ENCODE peak calls at places on chromosome 19, in ten cellular contexts. One of them, this sample, is unnamed.

GRCh38 chr19:2329528-2329927 is 1.0 kb downstream of the SPPL2B start:
- DNase-seq in NCI-H187: no peak
- DNase-seq in fibroblast of pulmonary artery: no peak
- DNase-seq in CD8-positive, alpha-beta T cell: no peak
- DNase-seq in T-helper 22 cell: no peak
- DNase-seq in NCI-H1105: no peak
- DNase-seq in NCI-H2081: no peak
- DNase-seq in thoracic aorta: no peak
- DNase-seq in H9: no peak
- DNase-seq in T1000: no peak
- DNase-seq in this sample: no peak

GRCh38 chr19:42024622-42025111 is 30.6 kb upstream of the ATP1A3 start:
- DNase-seq in NCI-H187: no peak
- DNase-seq in fibroblast of pulmonary artery: peak; percentile 40
- DNase-seq in CD8-positive, alpha-beta T cell: no peak
- DNase-seq in T-helper 22 cell: no peak
- DNase-seq in NCI-H1105: no peak
- DNase-seq in NCI-H2081: no peak
- DNase-seq in thoracic aorta: no peak
- DNase-seq in H9: no peak
- DNase-seq in T1000: no peak
- DNase-seq in this sample: no peak

GRCh38 chr19:19538077-19538764 is at the start of gene CILP2:
- DNase-seq in NCI-H187: no peak
- DNase-seq in fibroblast of pulmonary artery: no peak
- DNase-seq in CD8-positive, alpha-beta T cell: peak; percentile 48
- DNase-seq in T-helper 22 cell: no peak
- DNase-seq in NCI-H1105: peak; percentile 67
- DNase-seq in NCI-H2081: peak; percentile 18
- DNase-seq in thoracic aorta: no peak
- DNase-seq in H9: peak; percentile 84
- DNase-seq in T1000: no peak
- DNase-seq in this sample: no peak

GRCh38 chr19:11090264-11091032 is 1.2 kb downstream of the LDLR start:
- DNase-seq in NCI-H187: peak; percentile 90
- DNase-seq in fibroblast of pulmonary artery: peak; percentile 95
- DNase-seq in CD8-positive, alpha-beta T cell: peak; percentile 98
- DNase-seq in T-helper 22 cell: peak; percentile 97
- DNase-seq in NCI-H1105: peak; percentile 95
- DNase-seq in NCI-H2081: peak; percentile 96
- DNase-seq in thoracic aorta: peak; percentile 97
- DNase-seq in H9: peak; percentile 98
- DNase-seq in T1000: peak; percentile 85
- DNase-seq in this sample: peak; percentile 98

GRCh38 chr19:13093407-13094284 is 9.0 kb downstream of the LYL1 start:
- DNase-seq in NCI-H187: peak; percentile 29
- DNase-seq in fibroblast of pulmonary artery: peak; percentile 87
- DNase-seq in CD8-positive, alpha-beta T cell: peak; percentile 76
- DNase-seq in T-helper 22 cell: peak; percentile 57
- DNase-seq in NCI-H1105: peak; percentile 69
- DNase-seq in NCI-H2081: peak; percentile 86
- DNase-seq in thoracic aorta: no peak
- DNase-seq in H9: peak; percentile 90
- DNase-seq in T1000: peak; percentile 44
- DNase-seq in this sample: peak; percentile 92

GRCh38 chr19:1651548-1652394 is 644 bp downstream of the TCF3 start:
- DNase-seq in NCI-H187: no peak
- DNase-seq in fibroblast of pulmonary artery: peak; percentile 26
- DNase-seq in CD8-positive, alpha-beta T cell: peak; percentile 51
- DNase-seq in T-helper 22 cell: peak; percentile 21
- DNase-seq in NCI-H1105: no peak
- DNase-seq in NCI-H2081: peak; percentile 47
- DNase-seq in thoracic aorta: no peak
- DNase-seq in H9: no peak
- DNase-seq in T1000: no peak
- DNase-seq in this sample: peak; percentile 39

GRCh38 chr19:5828661-5829566 is 10.6 kb downstream of the FUT6 start:
- DNase-seq in NCI-H187: peak; percentile 25
- DNase-seq in fibroblast of pulmonary artery: peak; percentile 13
- DNase-seq in CD8-positive, alpha-beta T cell: no peak
- DNase-seq in T-helper 22 cell: no peak
- DNase-seq in NCI-H1105: peak; percentile 63
- DNase-seq in NCI-H2081: peak; percentile 76
- DNase-seq in thoracic aorta: no peak
- DNase-seq in H9: peak; percentile 75
- DNase-seq in T1000: no peak
- DNase-seq in this sample: peak; percentile 36

GRCh38 chr19:36081894-36082293 is 27.2 kb downstream of the WDR62 start:
- DNase-seq in NCI-H187: no peak
- DNase-seq in fibroblast of pulmonary artery: no peak
- DNase-seq in CD8-positive, alpha-beta T cell: no peak
- DNase-seq in T-helper 22 cell: no peak
- DNase-seq in NCI-H1105: no peak
- DNase-seq in NCI-H2081: no peak
- DNase-seq in thoracic aorta: no peak
- DNase-seq in H9: no peak
- DNase-seq in T1000: no peak
- DNase-seq in this sample: no peak

GRCh38 chr19:28065026-28065425 is 1147.9 kb downstream of the UQCRFS1 start:
- DNase-seq in NCI-H187: no peak
- DNase-seq in fibroblast of pulmonary artery: no peak
- DNase-seq in CD8-positive, alpha-beta T cell: no peak
- DNase-seq in T-helper 22 cell: no peak
- DNase-seq in NCI-H1105: no peak
- DNase-seq in NCI-H2081: no peak
- DNase-seq in thoracic aorta: no peak
- DNase-seq in H9: no peak
- DNase-seq in T1000: no peak
- DNase-seq in this sample: peak; percentile 1

GRCh38 chr19:1935484-1936208 is 5.3 kb upstream of the CSNK1G2 start:
- DNase-seq in NCI-H187: no peak
- DNase-seq in fibroblast of pulmonary artery: peak; percentile 84
- DNase-seq in CD8-positive, alpha-beta T cell: no peak
- DNase-seq in T-helper 22 cell: no peak
- DNase-seq in NCI-H1105: no peak
- DNase-seq in NCI-H2081: no peak
- DNase-seq in thoracic aorta: no peak
- DNase-seq in H9: no peak
- DNase-seq in T1000: no peak
- DNase-seq in this sample: peak; percentile 57

GRCh38 chr19:19214892-19215291 is 3.1 kb downstream of the NCAN start:
- DNase-seq in NCI-H187: no peak
- DNase-seq in fibroblast of pulmonary artery: peak; percentile 56
- DNase-seq in CD8-positive, alpha-beta T cell: no peak
- DNase-seq in T-helper 22 cell: no peak
- DNase-seq in NCI-H1105: no peak
- DNase-seq in NCI-H2081: no peak
- DNase-seq in thoracic aorta: no peak
- DNase-seq in H9: peak; percentile 85
- DNase-seq in T1000: peak; percentile 12
- DNase-seq in this sample: peak; percentile 40